ENCODE peak calls at places on chromosomes 1 and 21, in ten cellular contexts. A, J, Z, S, U, K, W, P, X and M are unnamed samples.

GRCh38 chr1:210025870-210026269 is 87.9 kb downstream of the SYT14 start:
- DNase-seq in A (no peak), J (no peak), Z (no peak), S (no peak), U (no peak), K (no peak), W (no peak), P (no peak), X (no peak), M (no peak)

GRCh38 chr1:147496571-147496970 is 44.7 kb upstream of the BCL9 start:
- DNase-seq in A (no peak), J (peak), Z (peak), S (peak), U (peak), K (no peak), W (peak), P (no peak), X (no peak), M (no peak)

GRCh38 chr1:220544901-220545303 is 17.0 kb downstream of the MARK1 start:
- DNase-seq in A (no peak), J (no peak), Z (no peak), S (no peak), U (no peak), K (no peak), W (peak), P (no peak), X (no peak), M (peak)

GRCh38 chr1:206784471-206784903 is 12.2 kb upstream of the IL10 start:
- DNase-seq in A (peak), J (no peak), Z (no peak), S (no peak), U (no peak), K (no peak), W (no peak), P (no peak), X (no peak), M (no peak)

GRCh38 chr1:10555635-10556429 is 81.1 kb downstream of the PEX14 start:
- DNase-seq in A (no peak), J (no peak), Z (no peak), S (no peak), U (no peak), K (no peak), W (peak), P (no peak), X (no peak), M (peak)

GRCh38 chr1:48931571-48932251 is 155.0 kb upstream of the BEND5 start:
- DNase-seq in A (no peak), J (no peak), Z (no peak), S (no peak), U (no peak), K (no peak), W (no peak), P (no peak), X (no peak), M (peak)

GRCh38 chr1:221849110-221849509 is 107.2 kb upstream of the DUSP10 start:
- DNase-seq in A (no peak), J (no peak), Z (no peak), S (no peak), U (no peak), K (no peak), W (no peak), P (no peak), X (no peak), M (no peak)

GRCh38 chr1:33244143-33244808 is 12.0 kb upstream of the ZNF362 start:
- DNase-seq in A (no peak), J (no peak), Z (no peak), S (no peak), U (no peak), K (no peak), W (no peak), P (no peak), X (no peak), M (peak)

GRCh38 chr21:43825936-43826622 is 36.7 kb downstream of the RRP1 start:
- DNase-seq in A (peak), J (no peak), Z (no peak), S (no peak), U (no peak), K (no peak), W (peak), P (peak), X (peak), M (no peak)

GRCh38 chr1:169098380-169098779 is 8.1 kb upstream of the ATP1B1 start:
- DNase-seq in A (no peak), J (no peak), Z (no peak), S (no peak), U (no peak), K (no peak), W (no peak), P (no peak), X (no peak), M (no peak)

GRCh38 chr1:8698937-8699447 is 118.4 kb downstream of the RERE start:
- DNase-seq in A (no peak), J (no peak), Z (no peak), S (no peak), U (no peak), K (no peak), W (no peak), P (no peak), X (no peak), M (no peak)

GRCh38 chr1:165824269-165824643 is 3.2 kb upstream of the UCK2 start:
- DNase-seq in A (no peak), J (no peak), Z (no peak), S (no peak), U (no peak), K (no peak), W (no peak), P (no peak), X (no peak), M (no peak)

GRCh38 chr1:205483372-205483771 is 21.1 kb upstream of the CDK18 start:
- DNase-seq in A (no peak), J (no peak), Z (no peak), S (no peak), U (no peak), K (no peak), W (no peak), P (no peak), X (no peak), M (no peak)

GRCh38 chr1:154614887-154615286 is 6.9 kb upstream of the ADAR start:
- DNase-seq in A (no peak), J (no peak), Z (no peak), S (no peak), U (no peak), K (no peak), W (peak), P (no peak), X (no peak), M (no peak)

GRCh38 chr1:182054698-182055326 is 6.7 kb downstream of the ZNF648 start:
- DNase-seq in A (no peak), J (no peak), Z (peak), S (no peak), U (peak), K (peak), W (peak), P (no peak), X (peak), M (peak)

GRCh38 chr1:215542301-215542700 is 24.8 kb upstream of the KCTD3 start:
- DNase-seq in A (no peak), J (no peak), Z (no peak), S (no peak), U (no peak), K (no peak), W (no peak), P (no peak), X (no peak), M (no peak)

GRCh38 chr21:39137248-39138186 is 45.7 kb downstream of the PSMG1 start:
- DNase-seq in A (no peak), J (no peak), Z (no peak), S (no peak), U (peak), K (no peak), W (peak), P (no peak), X (peak), M (no peak)

GRCh38 chr1:154849645-154850131 is 20.4 kb downstream of the KCNN3 start:
- DNase-seq in A (no peak), J (no peak), Z (no peak), S (no peak), U (no peak), K (no peak), W (no peak), P (no peak), X (no peak), M (no peak)

GRCh38 chr1:7420706-7421105 is 350.4 kb upstream of the VAMP3 start:
- DNase-seq in A (peak), J (no peak), Z (no peak), S (peak), U (no peak), K (no peak), W (peak), P (no peak), X (no peak), M (no peak)

GRCh38 chr1:168019407-168019806 is 82.5 kb upstream of the MPC2 start:
- DNase-seq in A (no peak), J (no peak), Z (no peak), S (no peak), U (no peak), K (no peak), W (peak), P (no peak), X (no peak), M (no peak)

GRCh38 chr1:192808588-192809285 is at the start of gene RGS2:
- DNase-seq in A (peak), J (peak), Z (peak), S (peak), U (peak), K (peak), W (peak), P (peak), X (peak), M (peak)
- TF ChIP-seq CTCF in A (peak), J (no peak), Z (no peak), S (no peak), U (peak), K (peak), W (no peak), P (peak), X (no peak), M (peak)

GRCh38 chr1:53728196-53728595 is 10.8 kb downstream of the GLIS1 start:
- DNase-seq in A (no peak), J (no peak), Z (no peak), S (no peak), U (no peak), K (no peak), W (no peak), P (no peak), X (no peak), M (no peak)

GRCh38 chr1:53727461-53727860 is 11.5 kb downstream of the GLIS1 start:
- DNase-seq in A (no peak), J (no peak), Z (no peak), S (no peak), U (no peak), K (no peak), W (no peak), P (no peak), X (no peak), M (no peak)

GRCh38 chr1:53722025-53722424 is 16.9 kb downstream of the GLIS1 start:
- DNase-seq in A (no peak), J (no peak), Z (no peak), S (no peak), U (no peak), K (no peak), W (no peak), P (no peak), X (no peak), M (no peak)

GRCh38 chr1:53726009-53726600 is 12.9 kb downstream of the GLIS1 start:
- DNase-seq in A (no peak), J (no peak), Z (no peak), S (no peak), U (no peak), K (no peak), W (no peak), P (no peak), X (no peak), M (no peak)

GRCh38 chr1:53725238-53725689 is 13.7 kb downstream of the GLIS1 start:
- DNase-seq in A (no peak), J (no peak), Z (no peak), S (no peak), U (no peak), K (no peak), W (peak), P (no peak), X (peak), M (peak)
- TF ChIP-seq CTCF in A (no peak), J (no peak), Z (no peak), S (no peak), U (no peak), K (no peak), W (no peak), P (no peak), X (peak), M (peak)

GRCh38 chr1:87335175-87335992 is 6.7 kb downstream of the LMO4 start:
- DNase-seq in A (peak), J (no peak), Z (no peak), S (peak), U (peak), K (peak), W (peak), P (peak), X (peak), M (peak)

GRCh38 chr1:87333692-87334347 is 5.1 kb downstream of the LMO4 start:
- DNase-seq in A (no peak), J (no peak), Z (no peak), S (no peak), U (no peak), K (no peak), W (no peak), P (no peak), X (no peak), M (no peak)

GRCh38 chr1:87331319-87332269 is 2.9 kb downstream of the LMO4 start:
- DNase-seq in A (peak), J (peak), Z (peak), S (peak), U (peak), K (peak), W (peak), P (peak), X (peak), M (peak)

GRCh38 chr1:87336623-87337067 is 8.0 kb downstream of the LMO4 start:
- DNase-seq in A (no peak), J (no peak), Z (no peak), S (no peak), U (no peak), K (no peak), W (no peak), P (no peak), X (no peak), M (no peak)

DNA sequence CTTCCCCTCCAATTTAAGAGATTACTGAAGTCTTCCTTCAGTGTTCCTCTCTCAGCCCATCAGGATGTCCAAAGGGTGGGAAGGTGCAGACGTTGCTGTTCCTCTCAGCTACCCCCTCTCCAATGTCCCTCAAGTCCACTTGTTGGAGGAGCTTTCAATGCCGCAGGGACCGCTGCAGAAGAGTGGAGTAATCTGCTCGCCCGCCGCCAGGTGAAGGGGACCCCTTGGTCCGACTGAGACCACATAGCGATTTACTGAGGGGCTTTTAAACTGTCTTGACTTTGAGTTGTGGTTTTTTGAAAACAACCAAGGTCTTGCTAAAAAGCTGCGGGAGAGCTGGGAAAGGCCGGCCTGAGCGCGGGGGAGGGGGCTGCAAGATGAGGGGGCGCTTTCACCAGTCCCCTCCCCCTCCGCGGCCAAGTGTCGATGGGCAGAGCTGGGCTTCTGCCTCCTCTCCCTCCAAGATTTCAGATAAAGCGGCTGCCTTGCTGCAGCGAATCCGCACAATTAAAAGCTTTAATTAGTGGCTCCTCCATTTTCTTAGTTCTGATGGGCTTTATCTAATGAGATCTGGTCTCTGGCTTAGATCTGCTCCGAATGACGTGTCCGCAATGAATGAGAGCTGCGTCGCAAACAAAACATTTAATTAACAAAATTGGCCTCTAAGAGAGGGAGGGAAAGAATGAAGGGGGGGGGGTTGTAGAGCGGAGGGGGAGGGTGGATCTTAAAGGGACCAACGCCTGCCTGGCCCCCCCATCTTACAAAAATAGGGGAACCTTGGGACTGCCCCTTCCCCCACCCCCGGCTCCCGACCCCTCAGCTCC is 5.9 kb downstream of the LMO4 start:
- DNase-seq in A (peak), J (no peak), Z (no peak), S (no peak), U (no peak), K (peak), W (peak), P (no peak), X (peak), M (no peak)
- TF ChIP-seq CTCF in A (no peak), J (peak), Z (no peak), S (no peak), U (no peak), K (peak), W (no peak), P (no peak), X (peak), M (no peak)

GRCh38 chr1:184986250-184986649 is 11.9 kb upstream of the NIBAN1 start:
- DNase-seq in A (no peak), J (no peak), Z (no peak), S (no peak), U (no peak), K (no peak), W (no peak), P (no peak), X (no peak), M (no peak)

DNA sequence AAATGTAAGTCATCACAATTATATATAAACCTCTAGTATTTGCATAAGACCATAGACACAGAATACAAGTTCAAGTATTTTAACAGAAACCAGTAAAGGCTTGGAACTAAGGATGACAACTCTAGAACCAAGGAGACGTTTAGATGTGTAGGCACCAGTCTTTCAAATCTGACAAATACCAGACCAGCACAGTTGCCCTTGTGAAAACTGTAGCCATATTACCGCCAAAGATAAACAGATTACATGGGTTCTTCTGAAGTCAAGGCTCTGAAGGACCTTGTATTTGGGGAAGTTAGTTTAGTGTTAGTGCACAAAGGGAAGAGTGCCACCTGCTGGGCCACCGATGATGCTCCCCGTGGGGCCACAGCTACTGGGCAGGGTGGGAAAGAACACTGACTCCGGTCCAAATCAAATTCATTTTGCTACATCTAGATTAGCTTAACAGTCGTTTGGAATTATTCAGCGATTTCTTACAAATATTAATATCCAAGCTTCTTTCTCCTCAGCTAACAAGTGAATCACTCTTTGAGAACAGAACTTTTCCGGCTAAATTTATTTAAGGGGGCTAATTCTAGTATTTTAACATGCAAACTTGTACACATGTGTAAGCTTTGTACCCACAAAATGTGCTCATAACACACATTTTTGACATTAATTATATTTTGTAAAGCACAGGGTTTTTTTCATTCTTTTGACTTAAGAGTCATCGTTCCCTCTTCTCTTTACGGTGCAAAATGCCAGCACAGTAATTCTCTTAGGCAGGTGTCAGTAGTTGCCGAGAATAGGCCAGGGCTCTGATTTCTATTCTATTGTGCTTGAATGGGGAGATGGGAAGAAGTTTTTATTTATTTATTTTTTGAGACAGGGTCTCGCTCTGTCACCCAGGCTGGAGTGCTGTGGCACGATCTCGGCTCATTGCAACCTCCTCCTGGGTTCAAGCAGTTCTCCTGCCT is 8.0 kb upstream of the NIBAN1 start:
- DNase-seq in A (peak), J (peak), Z (peak), S (peak), U (peak), K (peak), W (peak), P (peak), X (peak), M (peak)
- TF ChIP-seq CTCF in A (peak), J (peak), Z (peak), S (peak), U (peak), K (peak), W (peak), P (peak), X (peak), M (peak)

GRCh38 chr1:175116903-175117302 is 49.3 kb downstream of the TNN start:
- DNase-seq in A (no peak), J (no peak), Z (no peak), S (no peak), U (no peak), K (no peak), W (no peak), P (no peak), X (no peak), M (no peak)
- TF ChIP-seq CTCF in A (no peak), J (no peak), Z (no peak), S (no peak), U (no peak), K (no peak), W (no peak), P (no peak), X (no peak), M (no peak)